ENCODE peak calls at places on chromosomes 3 and 15, in eight cellular contexts. B, K, A, Y, R, I, Q and J are unnamed samples.
A peak's percentile ranks its signal among the peaks of the same experiment; 100 is the strongest.

GRCh38 chr15:98485451-98485850 is 162.9 kb upstream of the IGF1R start:
- DNase-seq in A (no peak), Q (no peak), Y (no peak), I (no peak), K (no peak), B (no peak), R (no peak), J (no peak)

GRCh38 chr15:56996093-56996492 is 77.6 kb downstream of the TCF12 start:
- DNase-seq in I (no peak), Y (no peak), R (no peak), A (no peak), B (no peak), Q (no peak), K (peak; percentile 69), J (peak; percentile 20)

GRCh38 chr15:47824185-47824584 is 106.9 kb downstream of the SEMA6D start:
- DNase-seq in B (no peak), I (no peak), A (no peak), R (no peak), K (no peak), Q (no peak), Y (no peak), J (no peak)

GRCh38 chr3:184954251-184954650 is 142.3 kb downstream of the VPS8 start:
- DNase-seq in Y (no peak), I (no peak), B (no peak), A (no peak), R (no peak), K (peak; percentile 8), Q (no peak), J (no peak)

GRCh38 chr15:36905908-36906307 is 194.4 kb downstream of the MEIS2 start:
- DNase-seq in A (no peak), R (no peak), Y (peak; percentile 29), K (peak; percentile 89), B (no peak), Q (no peak), I (no peak), J (peak; percentile 92)

GRCh38 chr15:33994005-33994615 is 25.8 kb downstream of the CHRM5 start:
- DNase-seq in Q (peak; percentile 17), R (peak; percentile 44), Y (peak; percentile 51), K (peak; percentile 46), B (no peak), I (no peak), A (no peak), J (peak; percentile 18)

GRCh38 chr3:123723527-123724168 is 138.8 kb upstream of the HACD2 start:
- DNase-seq in Y (peak; percentile 80), B (peak; percentile 78), K (peak; percentile 87), Q (peak; percentile 65), A (no peak), I (no peak), R (peak; percentile 84), J (peak; percentile 79)

GRCh38 chr15:70806992-70807712 is 43.8 kb upstream of the UACA start:
- DNase-seq in Q (peak; percentile 43), Y (peak; percentile 26), A (peak; percentile 85), I (no peak), K (no peak), B (no peak), R (peak; percentile 45), J (no peak)

GRCh38 chr3:48130321-48130881 is 57.8 kb downstream of the CDC25A start:
- DNase-seq in B (peak; percentile 79), K (peak; percentile 89), R (peak; percentile 95), I (no peak), Q (peak; percentile 30), A (peak; percentile 51), Y (peak; percentile 96), J (peak; percentile 79)

GRCh38 chr15:85289677-85290365 is 90.6 kb upstream of the AKAP13 start:
- DNase-seq in B (no peak), Q (peak; percentile 65), A (peak; percentile 28), I (peak; percentile 55), R (peak; percentile 39), Y (peak; percentile 31), K (peak; percentile 62), J (peak; percentile 44)

GRCh38 chr3:132435911-132436425 is 18.7 kb downstream of the DNAJC13 start:
- DNase-seq in K (no peak), Y (no peak), Q (no peak), I (no peak), B (no peak), A (no peak), R (no peak), J (no peak)

GRCh38 chr3:196048922-196049566 is 32.8 kb downstream of the TFRC start:
- DNase-seq in A (no peak), I (no peak), Q (no peak), B (no peak), R (no peak), K (no peak), Y (no peak), J (no peak)

GRCh38 chr15:58495836-58496501 is 64.2 kb downstream of the LIPC start:
- DNase-seq in K (no peak), Q (no peak), A (no peak), R (no peak), B (no peak), Y (peak; percentile 19), I (no peak), J (no peak)

GRCh38 chr3:10515396-10515795 is 10.0 kb upstream of the ATP2B2 start:
- DNase-seq in A (no peak), K (no peak), B (no peak), Y (no peak), R (no peak), Q (no peak), I (no peak), J (no peak)

GRCh38 chr3:13853978-13854296 is 25.9 kb downstream of the WNT7A start:
- DNase-seq in R (no peak), A (no peak), K (no peak), I (no peak), Y (no peak), B (peak; percentile 2), Q (no peak), J (no peak)

GRCh38 chr15:100338247-100338646 is 3.5 kb downstream of the ADAMTS17 start:
- DNase-seq in Q (no peak), R (no peak), I (no peak), Y (no peak), A (no peak), K (no peak), B (no peak), J (no peak)

GRCh38 chr15:35229085-35229484 is 144.0 kb upstream of the NANOGP8 start:
- DNase-seq in A (no peak), K (no peak), B (no peak), R (no peak), I (no peak), Q (no peak), Y (no peak), J (no peak)

GRCh38 chr15:41893422-41894250 is at the start of gene SPTBN5:
- DNase-seq in K (no peak), Q (no peak), B (no peak), A (no peak), Y (no peak), R (no peak), I (peak; percentile 71), J (no peak)

GRCh38 chr15:39579487-39580116 is 1.3 kb upstream of the THBS1 start:
- DNase-seq in I (peak; percentile 74), A (peak; percentile 67), K (peak; percentile 87), Q (peak; percentile 55), R (peak; percentile 90), Y (peak; percentile 98), B (no peak), J (peak; percentile 100)
- H3K4me3 ChIP-seq in I (peak overlapping the region; percentile 51), A (peak overlapping the region; percentile 69), K (peak overlapping the region; percentile 68), Q (no peak overlapping the region), R (peak overlapping the region; percentile 52), Y (peak overlapping the region; percentile 46), B (peak overlapping the region; percentile 81), J (peak overlapping the region; percentile 57)

DNA sequence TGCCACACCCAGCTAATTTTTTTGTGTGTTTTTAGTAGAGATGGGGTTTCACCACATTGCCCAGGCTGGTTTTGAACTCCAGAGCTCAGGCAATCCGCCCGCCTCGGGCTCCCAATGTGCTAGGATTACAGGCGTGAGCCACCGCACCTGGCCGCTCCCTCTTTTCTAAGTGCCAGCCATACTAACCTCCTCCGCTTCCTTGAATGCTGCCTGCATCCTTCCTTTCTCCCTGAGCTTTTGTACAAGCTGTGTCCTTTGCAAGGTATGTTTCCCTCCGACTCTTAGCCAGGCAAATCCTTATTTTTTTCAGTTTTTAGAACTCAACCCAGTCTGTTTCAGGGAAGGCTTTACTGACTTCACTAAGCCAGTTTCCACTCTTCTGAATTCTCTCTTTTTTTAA is 60.6 kb downstream of the NR1D2 start:
- DNase-seq in A (no peak), I (no peak), Y (no peak), B (no peak), K (no peak), R (no peak), Q (no peak), J (no peak)
- TF ChIP-seq CTCF in A (no peak), I (no peak), Y (no peak), B (no peak), K (no peak), R (no peak), Q (no peak), J (no peak)

GRCh38 chr3:94004301-94004910 is 24.0 kb downstream of the STX19 start:
- DNase-seq in Q (peak; percentile 18), B (peak; percentile 56), A (no peak), Y (peak; percentile 82), I (no peak), R (peak; percentile 72), K (peak; percentile 88), J (peak; percentile 78)
- H3K4me3 ChIP-seq in Q (no peak overlapping the region), B (no peak overlapping the region), A (peak overlapping the region; percentile 26), Y (no peak overlapping the region), I (no peak overlapping the region), R (peak overlapping the region; percentile 14), K (peak overlapping the region; percentile 31), J (peak overlapping the region; percentile 42)

DNA sequence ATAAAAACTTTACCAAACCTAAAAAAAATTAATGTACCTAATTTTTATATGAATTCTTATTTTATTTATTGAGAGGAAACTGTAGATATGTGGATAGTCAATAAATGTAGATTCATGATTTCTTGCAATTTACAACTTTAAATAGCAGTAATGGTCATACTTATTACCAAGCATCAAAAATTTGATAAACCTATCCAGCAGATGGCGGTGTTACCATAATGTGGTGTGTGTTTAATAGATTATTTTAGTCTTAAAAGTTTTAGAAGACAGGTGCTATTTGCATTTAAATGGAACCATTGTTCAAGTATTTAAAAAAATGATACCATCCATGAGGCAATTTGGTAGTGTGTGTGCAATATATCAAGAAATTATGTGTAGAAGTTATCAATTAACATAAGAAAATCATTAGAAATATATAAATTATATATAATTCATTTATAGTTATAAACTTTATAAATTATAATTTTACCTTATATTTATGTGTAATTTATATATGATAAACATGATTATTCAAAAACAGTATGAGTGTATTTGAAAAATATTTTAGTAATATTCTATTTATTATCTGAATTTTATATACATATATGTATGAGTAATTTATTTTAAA is 176.0 kb upstream of the BCHE start:
- DNase-seq in B (no peak), Q (peak; percentile 31), I (no peak), Y (peak; percentile 37), K (peak; percentile 53), R (peak; percentile 64), A (no peak), J (peak; percentile 1)
- TF ChIP-seq CTCF in B (no peak), Q (no peak), I (peak; percentile 52), Y (peak; percentile 54), K (peak; percentile 30), R (peak; percentile 32), A (no peak), J (peak; percentile 33)